ENCODE peak calls at places on chromosomes 5 and 9, in seven cellular contexts. One of them, this sample, is unnamed. For H3K4me1, the result is how much of the 10 kb centered on the place peaks cover.

GRCh38 chr5:126525630-126526245 is 69.3 kb downstream of the ALDH7A1 start:
- DNase-seq in A549: peak
- DNase-seq in K562: no peak
- DNase-seq in thyroid gland: peak
- DNase-seq in right cardiac atrium: peak
- DNase-seq in aorta: peak
- DNase-seq in endodermal cell: peak
- DNase-seq in this sample: peak

GRCh38 chr5:2621631-2622030 is 129.8 kb downstream of the IRX2 start:
- DNase-seq in A549: no peak
- DNase-seq in K562: no peak
- DNase-seq in thyroid gland: no peak
- DNase-seq in right cardiac atrium: no peak
- DNase-seq in aorta: no peak
- DNase-seq in endodermal cell: peak
- DNase-seq in this sample: no peak

GRCh38 chr9:81729141-81729540 is 39.8 kb upstream of the TLE1 start:
- DNase-seq in A549: no peak
- DNase-seq in K562: no peak
- DNase-seq in thyroid gland: no peak
- DNase-seq in right cardiac atrium: no peak
- DNase-seq in aorta: no peak
- DNase-seq in endodermal cell: no peak
- DNase-seq in this sample: no peak

GRCh38 chr5:59146729-59147128 is 563.9 kb downstream of the RAB3C start:
- DNase-seq in A549: no peak
- DNase-seq in K562: no peak
- DNase-seq in thyroid gland: no peak
- DNase-seq in right cardiac atrium: no peak
- DNase-seq in aorta: no peak
- DNase-seq in endodermal cell: no peak
- DNase-seq in this sample: no peak

GRCh38 chr9:18046068-18046467 is 427.9 kb upstream of the ADAMTSL1 start:
- DNase-seq in A549: no peak
- DNase-seq in K562: no peak
- DNase-seq in thyroid gland: no peak
- DNase-seq in right cardiac atrium: no peak
- DNase-seq in aorta: no peak
- DNase-seq in endodermal cell: no peak
- DNase-seq in this sample: no peak

GRCh38 chr5:28877050-28877449 is 1838.7 kb upstream of the CDH9 start:
- DNase-seq in A549: no peak
- DNase-seq in K562: no peak
- DNase-seq in thyroid gland: no peak
- DNase-seq in right cardiac atrium: no peak
- DNase-seq in aorta: no peak
- DNase-seq in endodermal cell: no peak
- DNase-seq in this sample: no peak

GRCh38 chr9:114300846-114301797 is 21.8 kb upstream of the ORM1 start:
- DNase-seq in A549: no peak
- DNase-seq in K562: no peak
- DNase-seq in thyroid gland: no peak
- DNase-seq in right cardiac atrium: no peak
- DNase-seq in aorta: no peak
- DNase-seq in endodermal cell: peak
- DNase-seq in this sample: no peak

GRCh38 chr9:109742759-109743388 is 37.1 kb upstream of the PALM2AKAP2 start:
- DNase-seq in A549: no peak
- DNase-seq in K562: no peak
- DNase-seq in thyroid gland: no peak
- DNase-seq in right cardiac atrium: peak
- DNase-seq in aorta: peak
- DNase-seq in endodermal cell: no peak
- DNase-seq in this sample: no peak

GRCh38 chr5:14286007-14286406 is 142.9 kb downstream of the TRIO start:
- DNase-seq in A549: no peak
- DNase-seq in K562: no peak
- DNase-seq in thyroid gland: no peak
- DNase-seq in right cardiac atrium: no peak
- DNase-seq in aorta: no peak
- DNase-seq in endodermal cell: no peak
- DNase-seq in this sample: no peak

GRCh38 chr5:126385509-126385908 is 37.7 kb upstream of the GRAMD2B start:
- DNase-seq in A549: no peak
- DNase-seq in K562: no peak
- DNase-seq in thyroid gland: no peak
- DNase-seq in right cardiac atrium: no peak
- DNase-seq in aorta: no peak
- DNase-seq in endodermal cell: no peak
- DNase-seq in this sample: no peak

GRCh38 chr9:38278457-38278856 is 114.0 kb upstream of the ALDH1B1 start:
- DNase-seq in A549: no peak
- DNase-seq in K562: no peak
- DNase-seq in thyroid gland: no peak
- DNase-seq in right cardiac atrium: no peak
- DNase-seq in aorta: no peak
- DNase-seq in endodermal cell: no peak
- DNase-seq in this sample: no peak

GRCh38 chr5:143102414-143102813 is 301.1 kb downstream of the NR3C1 start:
- DNase-seq in A549: no peak
- DNase-seq in K562: no peak
- DNase-seq in thyroid gland: peak
- DNase-seq in right cardiac atrium: peak
- DNase-seq in aorta: no peak
- DNase-seq in endodermal cell: no peak
- DNase-seq in this sample: no peak

GRCh38 chr5:40685952-40686351 is 6.2 kb downstream of the PTGER4 start:
- DNase-seq in A549: no peak
- DNase-seq in K562: no peak
- DNase-seq in thyroid gland: no peak
- DNase-seq in right cardiac atrium: no peak
- DNase-seq in aorta: no peak
- DNase-seq in endodermal cell: no peak
- DNase-seq in this sample: no peak

GRCh38 chr5:40683351-40683750 is 3.6 kb downstream of the PTGER4 start:
- DNase-seq in A549: no peak
- DNase-seq in K562: no peak
- DNase-seq in thyroid gland: no peak
- DNase-seq in right cardiac atrium: no peak
- DNase-seq in aorta: no peak
- DNase-seq in endodermal cell: no peak
- DNase-seq in this sample: no peak

GRCh38 chr5:40687316-40687715 is 7.6 kb downstream of the PTGER4 start:
- DNase-seq in A549: no peak
- DNase-seq in K562: no peak
- DNase-seq in thyroid gland: no peak
- DNase-seq in right cardiac atrium: no peak
- DNase-seq in aorta: no peak
- DNase-seq in endodermal cell: no peak
- DNase-seq in this sample: no peak

GRCh38 chr5:40682431-40683017 is 2.8 kb downstream of the PTGER4 start:
- DNase-seq in A549: no peak
- DNase-seq in K562: no peak
- DNase-seq in thyroid gland: no peak
- DNase-seq in right cardiac atrium: no peak
- DNase-seq in aorta: no peak
- DNase-seq in endodermal cell: no peak
- DNase-seq in this sample: no peak

DNA sequence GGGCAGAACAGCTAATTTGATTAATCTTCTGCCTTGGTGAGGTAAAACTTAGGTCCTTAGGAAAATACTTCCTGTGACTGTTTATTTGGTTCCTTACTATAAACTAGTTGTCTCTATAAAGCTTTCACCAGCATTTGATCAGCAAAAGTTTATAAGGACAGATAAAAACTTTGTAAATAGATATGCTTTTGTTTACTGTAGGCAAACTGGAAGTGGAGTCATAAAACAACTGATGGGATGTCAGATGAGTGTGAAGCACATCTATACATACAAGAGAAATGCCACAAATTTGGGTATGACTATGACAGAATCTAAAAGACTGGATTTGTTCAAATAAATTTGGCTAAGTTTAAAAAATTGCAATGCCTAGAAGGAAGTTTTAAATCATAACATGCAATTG is 5.5 kb downstream of the PTGER4 start:
- DNase-seq in A549: no peak
- DNase-seq in K562: no peak
- DNase-seq in thyroid gland: no peak
- DNase-seq in right cardiac atrium: no peak
- DNase-seq in aorta: no peak
- DNase-seq in endodermal cell: no peak
- DNase-seq in this sample: no peak
- H3K4me1 ChIP-seq in A549: under half
- H3K4me1 ChIP-seq in K562: under half
- H3K4me1 ChIP-seq in thyroid gland: under half
- H3K4me1 ChIP-seq in right cardiac atrium: under half
- H3K4me1 ChIP-seq in aorta: under half
- H3K4me1 ChIP-seq in endodermal cell: under half
- H3K4me1 ChIP-seq in this sample: under half

GRCh38 chr5:17399931-17400330 is 98.1 kb upstream of the TAF11L2 start:
- DNase-seq in A549: no peak
- DNase-seq in K562: no peak
- DNase-seq in thyroid gland: no peak
- DNase-seq in right cardiac atrium: no peak
- DNase-seq in aorta: no peak
- DNase-seq in endodermal cell: no peak
- DNase-seq in this sample: no peak

GRCh38 chr5:17401509-17402290 is 96.3 kb upstream of the TAF11L2 start:
- DNase-seq in A549: peak
- DNase-seq in K562: no peak
- DNase-seq in thyroid gland: no peak
- DNase-seq in right cardiac atrium: no peak
- DNase-seq in aorta: no peak
- DNase-seq in endodermal cell: peak
- DNase-seq in this sample: no peak

GRCh38 chr5:17398866-17399835 is 98.9 kb upstream of the TAF11L2 start:
- DNase-seq in A549: no peak
- DNase-seq in K562: no peak
- DNase-seq in thyroid gland: no peak
- DNase-seq in right cardiac atrium: no peak
- DNase-seq in aorta: no peak
- DNase-seq in endodermal cell: no peak
- DNase-seq in this sample: no peak

GRCh38 chr5:17400724-17401508 is 97.1 kb upstream of the TAF11L2 start:
- DNase-seq in A549: no peak
- DNase-seq in K562: no peak
- DNase-seq in thyroid gland: no peak
- DNase-seq in right cardiac atrium: no peak
- DNase-seq in aorta: no peak
- DNase-seq in endodermal cell: peak
- DNase-seq in this sample: no peak

DNA sequence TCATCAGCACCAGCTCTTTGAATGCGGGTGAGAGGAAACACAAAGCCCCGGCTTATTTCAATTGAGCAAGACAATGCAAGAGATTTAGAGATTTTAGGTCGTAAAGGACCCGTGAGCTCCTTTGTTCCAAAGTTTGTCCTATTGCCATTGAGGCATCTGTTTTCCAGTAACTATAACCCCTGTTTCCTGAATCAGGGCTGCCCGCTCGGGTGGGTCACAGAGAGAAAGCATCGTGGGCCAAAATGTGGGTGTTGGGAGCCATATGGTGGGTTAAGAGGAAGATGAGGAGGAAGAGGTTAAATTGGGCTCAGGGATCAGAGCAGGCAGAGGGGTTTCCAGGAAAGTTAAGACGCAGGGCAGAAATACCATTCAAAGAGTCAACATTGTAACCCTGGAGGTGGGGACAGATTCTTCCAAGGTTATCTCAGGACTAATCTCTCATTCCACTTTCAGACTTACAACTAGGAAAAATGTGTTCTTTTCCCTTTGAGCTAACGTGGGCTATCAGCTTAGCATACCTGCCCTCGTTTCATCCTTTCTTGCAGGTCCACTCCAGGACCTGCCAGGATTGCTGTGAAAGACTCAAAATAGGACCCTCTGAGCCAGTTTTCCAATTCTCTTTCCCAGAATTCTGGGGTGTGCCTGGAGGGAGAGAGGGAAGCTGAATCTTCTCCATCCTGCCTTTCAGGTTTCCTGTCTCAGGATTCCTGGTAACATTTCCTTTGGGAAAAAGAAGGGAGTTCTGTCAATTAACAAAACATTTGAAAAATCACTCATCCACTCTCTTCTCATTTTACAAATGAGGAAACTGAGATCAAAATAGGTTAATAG is 95.5 kb upstream of the TAF11L2 start:
- DNase-seq in A549: no peak
- DNase-seq in K562: no peak
- DNase-seq in thyroid gland: no peak
- DNase-seq in right cardiac atrium: no peak
- DNase-seq in aorta: no peak
- DNase-seq in endodermal cell: peak
- DNase-seq in this sample: no peak
- H3K27ac ChIP-seq in A549: peak
- H3K27ac ChIP-seq in K562: no peak
- H3K27ac ChIP-seq in thyroid gland: no peak
- H3K27ac ChIP-seq in right cardiac atrium: no peak
- H3K27ac ChIP-seq in aorta: no peak
- H3K27ac ChIP-seq in endodermal cell: peak
- H3K27ac ChIP-seq in this sample: no peak

DNA sequence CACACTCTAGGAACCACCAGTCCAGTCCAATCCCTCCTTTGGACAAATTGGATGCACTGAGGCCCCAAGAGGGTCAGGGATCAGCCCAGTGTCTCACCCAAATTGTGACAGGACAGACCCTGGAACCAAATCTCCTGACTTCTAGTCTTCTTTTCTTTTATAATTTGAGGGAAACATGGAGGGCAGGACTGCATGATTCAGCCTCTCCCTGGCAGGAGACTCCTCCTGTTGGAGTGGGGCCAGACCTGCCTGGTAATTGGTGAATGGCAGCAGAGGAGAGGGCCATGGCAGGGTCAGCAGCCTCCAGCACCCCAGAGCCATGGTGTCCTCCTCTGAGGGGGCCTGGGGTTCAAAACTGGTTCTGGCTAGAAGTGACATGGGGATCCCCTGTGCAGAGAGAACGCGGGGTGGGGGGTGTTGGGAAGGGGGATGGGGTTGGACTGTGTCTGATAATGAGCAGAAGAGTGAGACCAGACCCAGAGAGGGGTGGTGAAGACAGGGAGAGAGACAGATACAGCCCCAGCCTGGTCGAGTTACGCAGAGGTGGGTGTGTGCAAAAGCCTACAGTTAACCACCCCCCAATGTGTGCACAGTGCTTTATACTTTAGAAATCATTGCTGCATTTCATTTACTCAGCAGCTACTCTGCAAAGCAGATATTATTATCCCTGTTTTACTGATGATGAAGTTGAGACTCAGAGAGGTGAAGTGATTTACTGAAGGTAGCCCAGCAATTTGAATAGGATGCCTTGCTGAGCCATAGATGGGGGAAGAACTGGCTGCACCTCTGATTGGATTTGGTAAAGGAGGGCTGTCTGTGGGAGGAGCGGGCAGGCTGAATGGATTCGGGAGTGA is 3.8 kb upstream of the SYNPO start:
- DNase-seq in A549: peak
- DNase-seq in K562: no peak
- DNase-seq in thyroid gland: peak
- DNase-seq in right cardiac atrium: peak
- DNase-seq in aorta: peak
- DNase-seq in endodermal cell: no peak
- DNase-seq in this sample: peak
- H3K4me1 ChIP-seq in A549: half or more
- H3K4me1 ChIP-seq in K562: under half
- H3K4me1 ChIP-seq in thyroid gland: half or more
- H3K4me1 ChIP-seq in right cardiac atrium: under half
- H3K4me1 ChIP-seq in aorta: under half
- H3K4me1 ChIP-seq in endodermal cell: under half
- H3K4me1 ChIP-seq in this sample: under half

GRCh38 chr5:159095882-159096554 is 3.7 kb downstream of the EBF1 start:
- DNase-seq in A549: no peak
- DNase-seq in K562: no peak
- DNase-seq in thyroid gland: no peak
- DNase-seq in right cardiac atrium: peak
- DNase-seq in aorta: peak
- DNase-seq in endodermal cell: peak
- DNase-seq in this sample: no peak
- H3K27ac ChIP-seq in A549: peak
- H3K27ac ChIP-seq in K562: no peak
- H3K27ac ChIP-seq in thyroid gland: peak
- H3K27ac ChIP-seq in right cardiac atrium: no peak
- H3K27ac ChIP-seq in aorta: peak
- H3K27ac ChIP-seq in endodermal cell: no peak
- H3K27ac ChIP-seq in this sample: peak

This sample was measured in tibial nerve.